ENCODE peak calls at places on chromosomes 6 and 20, in five cellular contexts. One of them, this sample, is unnamed.

GRCh38 chr20:37961016-37961415 is 58.1 kb downstream of the VSTM2L start:
- DNase-seq in HepG2: no peak
- DNase-seq in IMR-90: no peak
- DNase-seq in K562: no peak
- DNase-seq in H1: no peak
- DNase-seq in this sample: no peak

GRCh38 chr20:50048420-50049166 is 64.4 kb downstream of the UBE2V1 start:
- DNase-seq in IMR-90: peak; percentile 14
- DNase-seq in HepG2: no peak
- DNase-seq in K562: no peak
- DNase-seq in H1: no peak
- DNase-seq in this sample: no peak

GRCh38 chr6:12943549-12943948 is 227.0 kb downstream of the PHACTR1 start:
- DNase-seq in IMR-90: no peak
- DNase-seq in H1: no peak
- DNase-seq in K562: no peak
- DNase-seq in HepG2: no peak
- DNase-seq in this sample: no peak

GRCh38 chr6:145887969-145888368 is 73.4 kb upstream of the FBXO30 start:
- DNase-seq in HepG2: no peak
- DNase-seq in K562: no peak
- DNase-seq in IMR-90: peak; percentile 42
- DNase-seq in H1: no peak
- DNase-seq in this sample: peak; percentile 9

GRCh38 chr6:162904069-162904663 is 176.4 kb downstream of the PACRG start:
- DNase-seq in H1: no peak
- DNase-seq in K562: no peak
- DNase-seq in HepG2: no peak
- DNase-seq in IMR-90: no peak
- DNase-seq in this sample: no peak

GRCh38 chr20:49627329-49627761 is 59.4 kb upstream of the PTGIS start:
- DNase-seq in HepG2: no peak
- DNase-seq in K562: no peak
- DNase-seq in IMR-90: no peak
- DNase-seq in H1: no peak
- DNase-seq in this sample: no peak

GRCh38 chr6:139519097-139519496 is 144.6 kb upstream of the CITED2 start:
- DNase-seq in IMR-90: no peak
- DNase-seq in K562: no peak
- DNase-seq in HepG2: no peak
- DNase-seq in H1: no peak
- DNase-seq in this sample: no peak

GRCh38 chr6:21111399-21111725 is 482.2 kb upstream of the SOX4 start:
- DNase-seq in HepG2: peak; percentile 92
- DNase-seq in IMR-90: peak; percentile 1
- DNase-seq in K562: no peak
- DNase-seq in H1: no peak
- DNase-seq in this sample: peak; percentile 22

GRCh38 chr6:344816-345340 is 46.7 kb upstream of the IRF4 start:
- DNase-seq in HepG2: no peak
- DNase-seq in H1: no peak
- DNase-seq in K562: no peak
- DNase-seq in IMR-90: peak; percentile 53
- DNase-seq in this sample: no peak

GRCh38 chr20:51536116-51537069 is 6.1 kb downstream of the NFATC2 start:
- DNase-seq in HepG2: no peak
- DNase-seq in IMR-90: no peak
- DNase-seq in K562: no peak
- DNase-seq in H1: no peak
- DNase-seq in this sample: no peak

GRCh38 chr6:80022803-80023202 is 18.4 kb downstream of the TTK start:
- DNase-seq in HepG2: no peak
- DNase-seq in K562: no peak
- DNase-seq in H1: no peak
- DNase-seq in IMR-90: peak; percentile 86
- DNase-seq in this sample: no peak

GRCh38 chr6:3019065-3019464 is 19.4 kb downstream of the NQO2 start:
- DNase-seq in H1: no peak
- DNase-seq in IMR-90: no peak
- DNase-seq in HepG2: no peak
- DNase-seq in K562: no peak
- DNase-seq in this sample: no peak
- TF ChIP-seq MAFK in H1: no peak
- TF ChIP-seq MAFK in IMR-90: no peak
- TF ChIP-seq MAFK in HepG2: no peak
- TF ChIP-seq MAFK in K562: no peak
- TF ChIP-seq MAFK in this sample: no peak

GRCh38 chr20:53411129-53411528 is 182.5 kb downstream of the ZNF217 start:
- DNase-seq in H1: no peak
- DNase-seq in IMR-90: no peak
- DNase-seq in HepG2: no peak
- DNase-seq in K562: no peak
- DNase-seq in this sample: no peak

GRCh38 chr20:53409177-53409576 is 184.5 kb downstream of the ZNF217 start:
- DNase-seq in H1: no peak
- DNase-seq in IMR-90: no peak
- DNase-seq in HepG2: no peak
- DNase-seq in K562: no peak
- DNase-seq in this sample: no peak

GRCh38 chr20:53408728-53409157 is 184.9 kb downstream of the ZNF217 start:
- DNase-seq in HepG2: no peak
- DNase-seq in H1: no peak
- DNase-seq in K562: no peak
- DNase-seq in IMR-90: peak; percentile 3
- DNase-seq in this sample: no peak

GRCh38 chr20:53412600-53413187 is 180.9 kb downstream of the ZNF217 start:
- DNase-seq in H1: no peak
- DNase-seq in K562: no peak
- DNase-seq in IMR-90: no peak
- DNase-seq in HepG2: no peak
- DNase-seq in this sample: no peak

DNA sequence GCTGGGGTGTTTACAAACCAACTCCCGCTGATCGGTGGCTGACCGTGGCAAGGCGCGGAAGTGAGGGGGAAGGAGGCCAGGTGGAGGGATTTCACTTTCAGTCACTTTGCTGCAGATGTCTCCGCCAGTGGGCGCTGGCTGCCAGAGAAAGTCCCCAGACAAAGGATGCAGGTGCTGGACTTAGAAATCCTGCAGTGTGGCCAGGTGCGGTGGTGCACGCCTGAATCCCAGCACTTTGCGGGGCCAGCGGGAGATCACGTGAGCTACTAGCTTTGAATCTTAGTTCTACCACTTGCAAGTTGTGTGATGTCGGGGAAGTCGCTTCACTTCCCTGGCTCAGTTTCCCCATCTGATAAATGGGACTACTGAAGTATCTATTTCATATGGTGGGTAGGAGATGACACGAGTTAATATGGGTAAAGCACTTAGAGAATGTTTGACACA is 180.4 kb downstream of the ZNF217 start:
- DNase-seq in H1: peak; percentile 86
- DNase-seq in HepG2: peak; percentile 83
- DNase-seq in IMR-90: no peak
- DNase-seq in K562: peak; percentile 67
- DNase-seq in this sample: peak; percentile 35
- TF ChIP-seq MAFK in H1: no peak
- TF ChIP-seq MAFK in HepG2: no peak
- TF ChIP-seq MAFK in IMR-90: no peak
- TF ChIP-seq MAFK in K562: no peak
- TF ChIP-seq MAFK in this sample: no peak

DNA sequence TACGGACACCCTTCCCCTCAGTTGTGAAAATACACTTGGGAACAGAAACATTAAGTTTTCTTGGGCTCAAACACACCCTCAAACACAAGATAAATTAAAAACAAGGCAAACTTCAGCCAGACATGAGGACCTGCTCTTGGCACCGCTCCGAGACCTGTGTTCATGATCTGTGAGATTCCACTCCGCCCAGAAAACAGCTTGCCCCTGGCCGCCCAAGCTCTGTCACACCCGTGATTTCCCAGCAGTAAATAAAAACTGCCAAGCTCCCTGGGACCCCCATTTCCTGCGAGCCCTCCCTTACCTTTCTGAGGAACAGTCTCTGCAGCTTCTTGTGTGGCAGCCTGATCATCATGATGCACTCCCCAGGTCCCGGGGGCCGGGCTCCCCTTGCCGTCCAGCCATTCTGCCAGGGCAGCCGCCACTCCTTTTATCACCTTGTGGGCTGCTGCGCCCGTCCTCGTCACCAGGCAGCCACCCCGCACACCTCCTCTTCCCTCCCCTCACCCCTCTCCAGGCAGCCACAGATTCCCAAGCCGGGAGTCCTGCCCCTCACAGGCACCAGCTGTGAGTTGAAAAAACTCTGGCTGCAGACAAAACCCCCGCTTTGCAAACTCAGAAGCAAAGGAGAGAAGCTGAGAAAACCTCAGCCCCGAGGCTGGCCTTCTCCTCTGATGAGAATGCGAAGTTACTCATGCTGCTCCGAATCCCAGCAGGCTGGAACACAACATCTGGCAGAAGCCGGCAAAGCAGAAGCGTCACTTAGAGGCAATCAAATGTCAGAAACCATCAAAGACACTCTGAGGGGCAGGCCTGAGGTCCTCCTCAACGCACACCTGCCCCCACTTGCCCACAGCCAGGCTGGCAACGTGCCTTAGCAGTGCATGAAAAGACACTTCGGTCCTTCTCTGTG is 130.4 kb upstream of the RPS6KA2 start:
- DNase-seq in HepG2: no peak
- DNase-seq in H1: no peak
- DNase-seq in K562: no peak
- DNase-seq in IMR-90: peak; percentile 59
- DNase-seq in this sample: no peak
- TF ChIP-seq MAFK in HepG2: no peak
- TF ChIP-seq MAFK in H1: no peak
- TF ChIP-seq MAFK in K562: no peak
- TF ChIP-seq MAFK in IMR-90: no peak
- TF ChIP-seq MAFK in this sample: no peak

DNA sequence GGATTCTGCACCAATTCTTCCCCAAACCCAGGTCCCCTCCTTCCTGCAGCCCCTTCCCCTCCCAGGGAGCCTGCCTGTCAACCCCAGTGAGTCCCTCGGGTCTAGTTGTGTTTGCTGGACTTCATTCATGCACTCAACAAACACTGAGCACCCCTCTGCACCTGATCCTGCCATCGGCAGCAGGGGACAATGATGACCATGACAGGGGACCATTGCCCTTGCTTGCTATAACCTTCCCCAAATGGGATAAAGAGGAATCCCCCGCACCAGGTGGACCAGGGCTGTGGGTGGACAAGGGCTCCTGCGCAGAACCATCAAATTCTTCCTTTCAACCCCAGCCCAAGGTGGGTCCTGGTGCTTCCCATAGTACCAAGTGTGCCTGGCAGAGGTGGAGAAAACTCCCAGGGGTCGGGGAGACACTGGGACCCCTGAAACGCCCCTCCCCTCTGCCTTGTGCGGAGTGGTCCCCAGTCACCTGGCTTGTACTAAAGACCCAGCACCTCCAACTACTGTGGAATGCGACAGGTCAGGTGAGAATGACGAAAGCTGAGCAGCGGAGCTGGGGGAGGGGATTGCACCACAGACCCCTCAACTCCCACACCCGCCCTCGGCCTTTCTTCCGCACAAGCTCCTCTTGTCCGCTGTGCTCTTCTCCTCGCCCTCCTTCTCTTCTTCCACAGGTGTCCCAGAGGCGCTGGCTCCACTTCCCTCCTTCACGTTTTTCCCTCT is 119.9 kb upstream of the ZNF217 start:
- DNase-seq in K562: no peak
- DNase-seq in HepG2: no peak
- DNase-seq in H1: peak; percentile 63
- DNase-seq in IMR-90: no peak
- DNase-seq in this sample: no peak
- TF ChIP-seq MAFK in K562: no peak
- TF ChIP-seq MAFK in HepG2: no peak
- TF ChIP-seq MAFK in H1: no peak
- TF ChIP-seq MAFK in IMR-90: no peak
- TF ChIP-seq MAFK in this sample: no peak

GRCh38 chr20:58090181-58090580 is 138.3 kb downstream of the ANKRD60 start:
- DNase-seq in H1: no peak
- DNase-seq in K562: no peak
- DNase-seq in HepG2: no peak
- DNase-seq in IMR-90: no peak
- DNase-seq in this sample: no peak

GRCh38 chr20:58094160-58094559 is 134.3 kb downstream of the ANKRD60 start:
- DNase-seq in H1: no peak
- DNase-seq in HepG2: no peak
- DNase-seq in IMR-90: no peak
- DNase-seq in K562: no peak
- DNase-seq in this sample: no peak

GRCh38 chr20:58092353-58092752 is 136.1 kb downstream of the ANKRD60 start:
- DNase-seq in HepG2: no peak
- DNase-seq in IMR-90: no peak
- DNase-seq in K562: no peak
- DNase-seq in H1: no peak
- DNase-seq in this sample: no peak

GRCh38 chr20:58092871-58093270 is 135.6 kb downstream of the ANKRD60 start:
- DNase-seq in H1: no peak
- DNase-seq in K562: no peak
- DNase-seq in HepG2: no peak
- DNase-seq in IMR-90: no peak
- DNase-seq in this sample: no peak

DNA sequence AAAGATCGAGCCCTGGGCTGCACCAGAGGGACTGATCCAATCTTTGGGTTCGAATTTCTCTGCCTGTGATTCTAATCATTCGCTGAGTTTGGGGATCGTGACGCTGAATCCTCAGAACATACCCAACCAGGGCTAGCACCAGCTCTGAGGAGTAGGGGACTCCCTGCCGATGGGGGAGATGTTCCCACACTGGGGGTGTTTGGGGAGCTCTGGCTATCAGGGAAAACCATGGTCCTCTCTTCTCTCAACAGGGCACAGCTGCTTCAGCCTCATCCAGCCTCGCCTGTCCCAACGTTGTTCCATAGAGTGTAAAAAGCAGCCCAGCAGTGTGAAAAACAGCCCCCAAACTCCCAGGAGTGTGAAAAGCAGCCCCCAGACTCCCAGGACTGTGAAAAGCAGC is 136.6 kb downstream of the ANKRD60 start:
- DNase-seq in H1: no peak
- DNase-seq in HepG2: no peak
- DNase-seq in K562: no peak
- DNase-seq in IMR-90: no peak
- DNase-seq in this sample: no peak
- TF ChIP-seq MAFK in H1: no peak
- TF ChIP-seq MAFK in HepG2: no peak
- TF ChIP-seq MAFK in K562: no peak
- TF ChIP-seq MAFK in IMR-90: no peak
- TF ChIP-seq MAFK in this sample: no peak

GRCh38 chr6:2432258-2432657 is 186.9 kb upstream of the GMDS start:
- DNase-seq in H1: no peak
- DNase-seq in HepG2: no peak
- DNase-seq in IMR-90: peak; percentile 97
- DNase-seq in K562: no peak
- DNase-seq in this sample: no peak
- TF ChIP-seq MAFK in H1: no peak
- TF ChIP-seq MAFK in HepG2: no peak
- TF ChIP-seq MAFK in IMR-90: peak; percentile 60
- TF ChIP-seq MAFK in K562: no peak
- TF ChIP-seq MAFK in this sample: no peak

DNA sequence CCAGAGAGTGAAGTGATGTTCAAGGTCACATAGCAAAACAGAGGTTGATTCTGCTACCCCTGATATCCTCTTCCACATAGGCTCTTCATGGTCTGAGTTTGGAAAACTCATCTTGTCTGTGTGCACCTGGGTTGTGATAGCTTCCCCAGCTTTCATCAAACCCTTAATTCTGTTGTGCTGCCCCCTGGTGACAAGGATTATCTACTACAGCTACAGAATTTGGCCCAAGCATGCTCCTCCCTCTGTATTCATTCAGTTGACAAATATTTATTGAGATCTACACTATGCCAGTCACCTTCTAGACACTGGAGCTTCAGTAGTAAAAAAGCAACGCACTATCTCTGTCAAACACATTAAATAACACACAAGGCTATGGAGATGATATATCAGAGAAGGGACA is 50.4 kb downstream of the SMPDL3A start:
- DNase-seq in H1: peak; percentile 87
- DNase-seq in HepG2: peak; percentile 64
- DNase-seq in IMR-90: peak; percentile 50
- DNase-seq in K562: peak; percentile 66
- DNase-seq in this sample: peak; percentile 60
- TF ChIP-seq MAFK in H1: no peak
- TF ChIP-seq MAFK in HepG2: no peak
- TF ChIP-seq MAFK in IMR-90: no peak
- TF ChIP-seq MAFK in K562: no peak
- TF ChIP-seq MAFK in this sample: no peak

This sample was measured in A549.